ENCODE peak calls at places on chromosome 11, in nine cellular contexts. X, F, J, A, K, O, V, I and P are unnamed samples.

GRCh38 chr11:12653729-12654128 is 20.5 kb upstream of the TEAD1 start:
- DNase-seq in X (no peak), F (no peak), J (no peak), A (no peak), K (no peak), O (no peak), V (no peak), I (no peak), P (no peak)

GRCh38 chr11:830295-831131 is 2.2 kb upstream of the CD151 start:
- DNase-seq in X (peak; percentile 43), F (no peak), J (no peak), A (no peak), K (no peak), O (no peak), V (peak; percentile 59), I (peak; percentile 97), P (no peak)

GRCh38 chr11:30432716-30433115 is 109.8 kb downstream of the ARL14EP start:
- DNase-seq in X (no peak), F (no peak), J (no peak), A (no peak), K (no peak), O (no peak), V (no peak), I (no peak), P (no peak)

GRCh38 chr11:131852757-131853156 is 482.3 kb downstream of the NTM start:
- DNase-seq in X (no peak), F (no peak), J (no peak), A (no peak), K (no peak), O (no peak), V (no peak), I (no peak), P (no peak)

GRCh38 chr11:110908401-110909106 is 196.3 kb upstream of the ARHGAP20 start:
- DNase-seq in X (peak; percentile 99), F (no peak), J (peak; percentile 94), A (peak; percentile 98), K (no peak), O (no peak), V (no peak), I (peak; percentile 46), P (no peak)

GRCh38 chr11:124402326-124402922 is 3.6 kb upstream of the OR8B3 start:
- DNase-seq in X (peak; percentile 70), F (peak; percentile 5), J (peak; percentile 86), A (peak; percentile 70), K (peak; percentile 19), O (peak; percentile 5), V (peak; percentile 36), I (peak; percentile 86), P (peak; percentile 55)

GRCh38 chr11:32434387-32435151 is 770 bp downstream of the WT1 start:
- DNase-seq in X (no peak), F (no peak), J (no peak), A (no peak), K (peak; percentile 22), O (no peak), V (no peak), I (peak; percentile 39), P (no peak)

GRCh38 chr11:74710291-74710938 is 20.8 kb downstream of the CHRDL2 start:
- DNase-seq in X (peak; percentile 16), F (no peak), J (peak; percentile 46), A (no peak), K (no peak), O (no peak), V (no peak), I (no peak), P (no peak)

GRCh38 chr11:44985721-44986120 is 35.0 kb upstream of the TP53I11 start:
- DNase-seq in X (no peak), F (no peak), J (no peak), A (no peak), K (no peak), O (no peak), V (no peak), I (no peak), P (no peak)

GRCh38 chr11:116035972-116036371 is 531.8 kb upstream of the CADM1 start:
- DNase-seq in X (no peak), F (no peak), J (no peak), A (no peak), K (no peak), O (no peak), V (no peak), I (peak; percentile 99), P (no peak)

GRCh38 chr11:77181799-77182541 is 53.9 kb downstream of the MYO7A start:
- DNase-seq in X (no peak), F (no peak), J (no peak), A (no peak), K (no peak), O (no peak), V (no peak), I (no peak), P (no peak)

GRCh38 chr11:69321877-69322350 is 28.0 kb downstream of the MYEOV start:
- DNase-seq in X (peak; percentile 82), F (no peak), J (peak; percentile 96), A (peak; percentile 73), K (no peak), O (no peak), V (no peak), I (no peak), P (no peak)

GRCh38 chr11:133708547-133709051 is 136.7 kb downstream of the SPATA19 start:
- DNase-seq in X (no peak), F (no peak), J (no peak), A (no peak), K (no peak), O (no peak), V (no peak), I (no peak), P (no peak)

GRCh38 chr11:134425816-134426536 is 13.9 kb upstream of the B3GAT1 start:
- DNase-seq in X (no peak), F (no peak), J (no peak), A (no peak), K (no peak), O (no peak), V (no peak), I (no peak), P (no peak)

GRCh38 chr11:86014221-86014620 is 54.7 kb downstream of the PICALM start:
- DNase-seq in X (peak; percentile 74), F (no peak), J (no peak), A (no peak), K (no peak), O (no peak), V (no peak), I (no peak), P (no peak)

GRCh38 chr11:85394288-85394687 is 232.9 kb downstream of the DLG2 start:
- DNase-seq in X (no peak), F (no peak), J (no peak), A (no peak), K (no peak), O (no peak), V (no peak), I (peak; percentile 58), P (no peak)

GRCh38 chr11:67562951-67563350 is 20.7 kb upstream of the GSTP1 start:
- DNase-seq in X (no peak), F (no peak), J (no peak), A (no peak), K (no peak), O (no peak), V (no peak), I (no peak), P (no peak)

GRCh38 chr11:67584205-67584880 is 731 bp downstream of the GSTP1 start:
- DNase-seq in X (peak; percentile 26), F (no peak), J (peak; percentile 54), A (no peak), K (peak; percentile 47), O (no peak), V (no peak), I (peak; percentile 84), P (no peak)

GRCh38 chr11:34203377-34203801 is 98.0 kb downstream of the NAT10 start:
- DNase-seq in X (no peak), F (no peak), J (no peak), A (no peak), K (no peak), O (no peak), V (no peak), I (no peak), P (no peak)

GRCh38 chr11:10490398-10491232 is 35.6 kb downstream of the AMPD3 start:
- DNase-seq in X (peak; percentile 97), F (no peak), J (peak; percentile 99), A (peak; percentile 74), K (peak; percentile 55), O (no peak), V (no peak), I (peak; percentile 74), P (no peak)

GRCh38 chr11:59204736-59205135 is 8.0 kb downstream of the MPEG1 start:
- DNase-seq in X (no peak), F (no peak), J (peak; percentile 31), A (no peak), K (no peak), O (no peak), V (no peak), I (no peak), P (no peak)

GRCh38 chr11:6387811-6388599 is 2.3 kb upstream of the SMPD1 start:
- DNase-seq in X (peak; percentile 96), F (no peak), J (peak; percentile 51), A (no peak), K (no peak), O (no peak), V (no peak), I (peak; percentile 75), P (no peak)

GRCh38 chr11:82927264-82927880 is 25.8 kb downstream of the DDIAS start:
- DNase-seq in X (peak; percentile 67), F (no peak), J (peak; percentile 64), A (peak; percentile 22), K (peak; percentile 13), O (peak; percentile 14), V (peak; percentile 59), I (peak; percentile 93), P (peak; percentile 16)

GRCh38 chr11:117881217-117881616 is 4.8 kb upstream of the FXYD6 start:
- DNase-seq in X (no peak), F (no peak), J (no peak), A (no peak), K (no peak), O (no peak), V (no peak), I (no peak), P (no peak)

GRCh38 chr11:1880746-1881441 is 10.8 kb downstream of the PRR33 start:
- DNase-seq in X (no peak), F (no peak), J (no peak), A (no peak), K (no peak), O (no peak), V (no peak), I (no peak), P (no peak)

GRCh38 chr11:64859542-64860414 is 15.3 kb upstream of the CDC42BPG start:
- DNase-seq in X (no peak), F (no peak), J (no peak), A (no peak), K (no peak), O (no peak), V (no peak), I (no peak), P (no peak)

GRCh38 chr11:69922596-69923111 is 103.4 kb upstream of the FGF3 start:
- DNase-seq in X (no peak), F (no peak), J (no peak), A (no peak), K (no peak), O (no peak), V (no peak), I (no peak), P (no peak)

GRCh38 chr11:119307219-119307618 is 9.7 kb downstream of the MCAM start:
- DNase-seq in X (no peak), F (no peak), J (no peak), A (no peak), K (no peak), O (no peak), V (no peak), I (peak; percentile 36), P (no peak)

GRCh38 chr11:16126361-16126760 is 230.0 kb downstream of the SOX6 start:
- DNase-seq in X (no peak), F (no peak), J (peak; percentile 30), A (no peak), K (no peak), O (no peak), V (no peak), I (peak; percentile 72), P (no peak)

GRCh38 chr11:11157201-11157600 is 195.8 kb downstream of the CSNK2A3 start:
- DNase-seq in X (no peak), F (peak; percentile 20), J (peak; percentile 8), A (no peak), K (no peak), O (peak; percentile 47), V (no peak), I (peak; percentile 72), P (peak; percentile 43)